ENCODE peak calls at places on chromosome 6, in six cellular contexts. One of them, this sample, is unnamed.

GRCh38 chr6:149897015-149897697 is 757 bp downstream of the RAET1E start:
- DNase-seq in iris pigment epithelial cell: peak; percentile 88
- DNase-seq in NCI-H1694 treated with DMSO at 0.1 percent for 48 hours: no peak
- DNase-seq in lung microvascular endothelial cell: peak; percentile 78
- DNase-seq in brain microvascular endothelial cell: peak; percentile 70
- DNase-seq in GM06990: no peak
- DNase-seq in this sample: peak; percentile 74

GRCh38 chr6:135180458-135181332 is at the start of gene MYB:
- DNase-seq in iris pigment epithelial cell: peak; percentile 45
- DNase-seq in NCI-H1694 treated with DMSO at 0.1 percent for 48 hours: peak; percentile 57
- DNase-seq in lung microvascular endothelial cell: peak; percentile 49
- DNase-seq in brain microvascular endothelial cell: no peak
- DNase-seq in GM06990: peak; percentile 87
- DNase-seq in this sample: peak; percentile 49

GRCh38 chr6:95244749-95245148 is 332.6 kb upstream of the MANEA start:
- DNase-seq in iris pigment epithelial cell: peak; percentile 87
- DNase-seq in NCI-H1694 treated with DMSO at 0.1 percent for 48 hours: no peak
- DNase-seq in lung microvascular endothelial cell: no peak
- DNase-seq in brain microvascular endothelial cell: no peak
- DNase-seq in GM06990: no peak
- DNase-seq in this sample: no peak

GRCh38 chr6:8803181-8803760 is 367.9 kb upstream of the SLC35B3 start:
- DNase-seq in iris pigment epithelial cell: no peak
- DNase-seq in NCI-H1694 treated with DMSO at 0.1 percent for 48 hours: no peak
- DNase-seq in lung microvascular endothelial cell: no peak
- DNase-seq in brain microvascular endothelial cell: no peak
- DNase-seq in GM06990: no peak
- DNase-seq in this sample: no peak

GRCh38 chr6:35973670-35974222 is 50.7 kb downstream of the SLC26A8 start:
- DNase-seq in iris pigment epithelial cell: peak; percentile 15
- DNase-seq in NCI-H1694 treated with DMSO at 0.1 percent for 48 hours: no peak
- DNase-seq in lung microvascular endothelial cell: peak; percentile 7
- DNase-seq in brain microvascular endothelial cell: no peak
- DNase-seq in GM06990: peak; percentile 52
- DNase-seq in this sample: peak; percentile 6

GRCh38 chr6:169738204-169738971 is 13.0 kb downstream of the DYNLT2 start:
- DNase-seq in iris pigment epithelial cell: peak; percentile 39
- DNase-seq in NCI-H1694 treated with DMSO at 0.1 percent for 48 hours: no peak
- DNase-seq in lung microvascular endothelial cell: no peak
- DNase-seq in brain microvascular endothelial cell: peak; percentile 6
- DNase-seq in GM06990: no peak
- DNase-seq in this sample: no peak

GRCh38 chr6:74181471-74181870 is 485.5 kb downstream of the CD109 start:
- DNase-seq in iris pigment epithelial cell: no peak
- DNase-seq in NCI-H1694 treated with DMSO at 0.1 percent for 48 hours: no peak
- DNase-seq in lung microvascular endothelial cell: no peak
- DNase-seq in brain microvascular endothelial cell: no peak
- DNase-seq in GM06990: no peak
- DNase-seq in this sample: no peak

GRCh38 chr6:119207973-119208725 is 129.7 kb upstream of the FAM184A start:
- DNase-seq in iris pigment epithelial cell: peak; percentile 53
- DNase-seq in NCI-H1694 treated with DMSO at 0.1 percent for 48 hours: no peak
- DNase-seq in lung microvascular endothelial cell: no peak
- DNase-seq in brain microvascular endothelial cell: peak; percentile 31
- DNase-seq in GM06990: no peak
- DNase-seq in this sample: peak; percentile 67

GRCh38 chr6:81901589-81901988 is 149.1 kb upstream of the TENT5A start:
- DNase-seq in iris pigment epithelial cell: no peak
- DNase-seq in NCI-H1694 treated with DMSO at 0.1 percent for 48 hours: no peak
- DNase-seq in lung microvascular endothelial cell: no peak
- DNase-seq in brain microvascular endothelial cell: no peak
- DNase-seq in GM06990: no peak
- DNase-seq in this sample: no peak

GRCh38 chr6:105364243-105364642 is 38.6 kb downstream of the PREP start:
- DNase-seq in iris pigment epithelial cell: peak; percentile 20
- DNase-seq in NCI-H1694 treated with DMSO at 0.1 percent for 48 hours: no peak
- DNase-seq in lung microvascular endothelial cell: peak; percentile 62
- DNase-seq in brain microvascular endothelial cell: no peak
- DNase-seq in GM06990: no peak
- DNase-seq in this sample: no peak

GRCh38 chr6:3522561-3523287 is 65.9 kb upstream of the SLC22A23 start:
- DNase-seq in iris pigment epithelial cell: peak; percentile 40
- DNase-seq in NCI-H1694 treated with DMSO at 0.1 percent for 48 hours: no peak
- DNase-seq in lung microvascular endothelial cell: peak; percentile 57
- DNase-seq in brain microvascular endothelial cell: no peak
- DNase-seq in GM06990: no peak
- DNase-seq in this sample: peak; percentile 43

GRCh38 chr6:169789146-169789943 is 37.9 kb downstream of the ERMARD start:
- DNase-seq in iris pigment epithelial cell: no peak
- DNase-seq in NCI-H1694 treated with DMSO at 0.1 percent for 48 hours: no peak
- DNase-seq in lung microvascular endothelial cell: no peak
- DNase-seq in brain microvascular endothelial cell: no peak
- DNase-seq in GM06990: no peak
- DNase-seq in this sample: no peak

GRCh38 chr6:131231103-131231502 is 95.8 kb downstream of the AKAP7 start:
- DNase-seq in iris pigment epithelial cell: peak; percentile 50
- DNase-seq in NCI-H1694 treated with DMSO at 0.1 percent for 48 hours: no peak
- DNase-seq in lung microvascular endothelial cell: no peak
- DNase-seq in brain microvascular endothelial cell: no peak
- DNase-seq in GM06990: no peak
- DNase-seq in this sample: no peak

GRCh38 chr6:99768166-99768565 is 161.5 kb downstream of the PRDM13 start:
- DNase-seq in iris pigment epithelial cell: no peak
- DNase-seq in NCI-H1694 treated with DMSO at 0.1 percent for 48 hours: no peak
- DNase-seq in lung microvascular endothelial cell: no peak
- DNase-seq in brain microvascular endothelial cell: no peak
- DNase-seq in GM06990: no peak
- DNase-seq in this sample: no peak

GRCh38 chr6:144013486-144013909 is 5.4 kb upstream of the PLAGL1 start:
- DNase-seq in iris pigment epithelial cell: peak; percentile 67
- DNase-seq in NCI-H1694 treated with DMSO at 0.1 percent for 48 hours: peak; percentile 25
- DNase-seq in lung microvascular endothelial cell: peak; percentile 77
- DNase-seq in brain microvascular endothelial cell: peak; percentile 74
- DNase-seq in GM06990: peak; percentile 20
- DNase-seq in this sample: peak; percentile 80

GRCh38 chr6:124868476-124868875 is 93.8 kb upstream of the RNF217 start:
- DNase-seq in iris pigment epithelial cell: peak; percentile 61
- DNase-seq in NCI-H1694 treated with DMSO at 0.1 percent for 48 hours: no peak
- DNase-seq in lung microvascular endothelial cell: no peak
- DNase-seq in brain microvascular endothelial cell: peak; percentile 43
- DNase-seq in GM06990: no peak
- DNase-seq in this sample: no peak

GRCh38 chr6:9028086-9028485 is 592.7 kb upstream of the SLC35B3 start:
- DNase-seq in iris pigment epithelial cell: no peak
- DNase-seq in NCI-H1694 treated with DMSO at 0.1 percent for 48 hours: no peak
- DNase-seq in lung microvascular endothelial cell: no peak
- DNase-seq in brain microvascular endothelial cell: no peak
- DNase-seq in GM06990: no peak
- DNase-seq in this sample: no peak

GRCh38 chr6:20740088-20740487 is 205.8 kb downstream of the CDKAL1 start:
- DNase-seq in iris pigment epithelial cell: no peak
- DNase-seq in NCI-H1694 treated with DMSO at 0.1 percent for 48 hours: no peak
- DNase-seq in lung microvascular endothelial cell: no peak
- DNase-seq in brain microvascular endothelial cell: no peak
- DNase-seq in GM06990: no peak
- DNase-seq in this sample: no peak

GRCh38 chr6:35906499-35906846 is 14.4 kb downstream of the SRPK1 start:
- DNase-seq in iris pigment epithelial cell: peak; percentile 41
- DNase-seq in NCI-H1694 treated with DMSO at 0.1 percent for 48 hours: no peak
- DNase-seq in lung microvascular endothelial cell: no peak
- DNase-seq in brain microvascular endothelial cell: peak; percentile 46
- DNase-seq in GM06990: no peak
- DNase-seq in this sample: no peak

GRCh38 chr6:119627908-119628669 is 278.5 kb upstream of the MAN1A1 start:
- DNase-seq in iris pigment epithelial cell: no peak
- DNase-seq in NCI-H1694 treated with DMSO at 0.1 percent for 48 hours: no peak
- DNase-seq in lung microvascular endothelial cell: no peak
- DNase-seq in brain microvascular endothelial cell: no peak
- DNase-seq in GM06990: no peak
- DNase-seq in this sample: peak; percentile 25

GRCh38 chr6:33633462-33634158 is 12.5 kb downstream of the ITPR3 start:
- DNase-seq in iris pigment epithelial cell: peak; percentile 54
- DNase-seq in NCI-H1694 treated with DMSO at 0.1 percent for 48 hours: no peak
- DNase-seq in lung microvascular endothelial cell: peak; percentile 71
- DNase-seq in brain microvascular endothelial cell: no peak
- DNase-seq in GM06990: peak; percentile 63
- DNase-seq in this sample: peak; percentile 58

GRCh38 chr6:86251106-86251505 is 608.4 kb upstream of the SYNCRIP start:
- DNase-seq in iris pigment epithelial cell: no peak
- DNase-seq in NCI-H1694 treated with DMSO at 0.1 percent for 48 hours: no peak
- DNase-seq in lung microvascular endothelial cell: no peak
- DNase-seq in brain microvascular endothelial cell: no peak
- DNase-seq in GM06990: no peak
- DNase-seq in this sample: no peak

GRCh38 chr6:35486005-35486925 is 10.6 kb downstream of the TEAD3 start:
- DNase-seq in iris pigment epithelial cell: no peak
- DNase-seq in NCI-H1694 treated with DMSO at 0.1 percent for 48 hours: no peak
- DNase-seq in lung microvascular endothelial cell: no peak
- DNase-seq in brain microvascular endothelial cell: no peak
- DNase-seq in GM06990: no peak
- DNase-seq in this sample: peak; percentile 60

GRCh38 chr6:163572612-163573011 is 158.1 kb downstream of the QKI start:
- DNase-seq in iris pigment epithelial cell: peak; percentile 52
- DNase-seq in NCI-H1694 treated with DMSO at 0.1 percent for 48 hours: no peak
- DNase-seq in lung microvascular endothelial cell: peak; percentile 69
- DNase-seq in brain microvascular endothelial cell: no peak
- DNase-seq in GM06990: no peak
- DNase-seq in this sample: peak; percentile 51

GRCh38 chr6:170116643-170117042 is 174.2 kb downstream of the DLL1 start:
- DNase-seq in iris pigment epithelial cell: no peak
- DNase-seq in NCI-H1694 treated with DMSO at 0.1 percent for 48 hours: no peak
- DNase-seq in lung microvascular endothelial cell: no peak
- DNase-seq in brain microvascular endothelial cell: no peak
- DNase-seq in GM06990: no peak
- DNase-seq in this sample: no peak

GRCh38 chr6:100116409-100117194 is 122.6 kb upstream of the MCHR2 start:
- DNase-seq in iris pigment epithelial cell: peak; percentile 77
- DNase-seq in NCI-H1694 treated with DMSO at 0.1 percent for 48 hours: peak; percentile 72
- DNase-seq in lung microvascular endothelial cell: peak; percentile 78
- DNase-seq in brain microvascular endothelial cell: peak; percentile 75
- DNase-seq in GM06990: peak; percentile 9
- DNase-seq in this sample: peak; percentile 73

GRCh38 chr6:81894788-81895221 is 142.3 kb upstream of the TENT5A start:
- DNase-seq in iris pigment epithelial cell: peak; percentile 57
- DNase-seq in NCI-H1694 treated with DMSO at 0.1 percent for 48 hours: no peak
- DNase-seq in lung microvascular endothelial cell: no peak
- DNase-seq in brain microvascular endothelial cell: peak; percentile 33
- DNase-seq in GM06990: no peak
- DNase-seq in this sample: peak; percentile 61

GRCh38 chr6:38133932-38134703 is 314.6 kb downstream of the ZFAND3 start:
- DNase-seq in iris pigment epithelial cell: no peak
- DNase-seq in NCI-H1694 treated with DMSO at 0.1 percent for 48 hours: no peak
- DNase-seq in lung microvascular endothelial cell: no peak
- DNase-seq in brain microvascular endothelial cell: no peak
- DNase-seq in GM06990: no peak
- DNase-seq in this sample: no peak

GRCh38 chr6:38193486-38194281 is 374.2 kb downstream of the ZFAND3 start:
- DNase-seq in iris pigment epithelial cell: no peak
- DNase-seq in NCI-H1694 treated with DMSO at 0.1 percent for 48 hours: no peak
- DNase-seq in lung microvascular endothelial cell: peak; percentile 38
- DNase-seq in brain microvascular endothelial cell: no peak
- DNase-seq in GM06990: no peak
- DNase-seq in this sample: no peak

GRCh38 chr6:90369024-90369519 is 72.4 kb upstream of the BACH2 start:
- DNase-seq in iris pigment epithelial cell: peak; percentile 100
- DNase-seq in NCI-H1694 treated with DMSO at 0.1 percent for 48 hours: no peak
- DNase-seq in lung microvascular endothelial cell: peak; percentile 99
- DNase-seq in brain microvascular endothelial cell: peak; percentile 100
- DNase-seq in GM06990: peak; percentile 69
- DNase-seq in this sample: peak; percentile 100

GRCh38 chr6:151036869-151037680 is 171.6 kb downstream of the MTHFD1L start:
- DNase-seq in iris pigment epithelial cell: peak; percentile 69
- DNase-seq in NCI-H1694 treated with DMSO at 0.1 percent for 48 hours: no peak
- DNase-seq in lung microvascular endothelial cell: peak; percentile 95
- DNase-seq in brain microvascular endothelial cell: peak; percentile 82
- DNase-seq in GM06990: no peak
- DNase-seq in this sample: no peak

GRCh38 chr6:91965872-91966271 is 1379.0 kb upstream of the MAP3K7 start:
- DNase-seq in iris pigment epithelial cell: no peak
- DNase-seq in NCI-H1694 treated with DMSO at 0.1 percent for 48 hours: no peak
- DNase-seq in lung microvascular endothelial cell: no peak
- DNase-seq in brain microvascular endothelial cell: no peak
- DNase-seq in GM06990: no peak
- DNase-seq in this sample: no peak

This sample was measured in mesenchymal stem cell.